ENCODE peak calls at places on chromosomes 5 and 9, in nine cellular contexts. Q is cardiac muscle cell, O is psoas muscle, M is GM23338, S is fibroblast of lung, Y is heart left ventricle, F is astrocyte, V is left ventricle myocardium inferior, X is uterus. K is an unnamed sample.

GRCh38 chr9:70805953-70806352 is 315.5 kb downstream of the TRPM3 start:
- DNase-seq in F (no peak), V (no peak), Q (no peak), M (no peak), X (peak; percentile 33), S (no peak), Y (no peak), O (no peak), K (no peak)

GRCh38 chr9:70043285-70043684 is 363 bp upstream of the MAMDC2 start:
- DNase-seq in X (no peak), O (no peak), Q (no peak), M (peak; percentile 90), S (peak; percentile 43), V (no peak), Y (no peak), F (no peak), K (no peak)

GRCh38 chr5:34690301-34690700 is 34.2 kb downstream of the RAI14 start:
- DNase-seq in Y (no peak), Q (no peak), F (no peak), M (no peak), S (no peak), O (no peak), X (no peak), V (no peak), K (no peak)

GRCh38 chr5:103587185-103587748 is 24.7 kb upstream of the NUDT12 start:
- DNase-seq in O (no peak), S (peak; percentile 39), M (peak; percentile 47), F (peak; percentile 36), Q (peak; percentile 55), X (no peak), Y (no peak), V (no peak), K (no peak)

GRCh38 chr5:151141535-151141934 is 16.0 kb downstream of the ANXA6 start:
- DNase-seq in F (no peak), S (peak; percentile 47), X (peak; percentile 64), M (peak; percentile 76), V (peak; percentile 36), Y (no peak), O (peak; percentile 80), Q (no peak), K (no peak)

GRCh38 chr9:81092057-81092456 is 597.3 kb downstream of the TLE1 start:
- DNase-seq in F (no peak), Q (no peak), Y (no peak), S (no peak), M (no peak), O (no peak), X (no peak), V (no peak), K (no peak)

GRCh38 chr9:83191154-83191553 is 128.2 kb upstream of the RASEF start:
- DNase-seq in V (no peak), F (no peak), X (no peak), Q (no peak), S (no peak), Y (no peak), M (no peak), O (no peak), K (no peak)

GRCh38 chr5:117060099-117060498 is 485.5 kb upstream of the SEMA6A start:
- DNase-seq in S (no peak), F (no peak), O (no peak), V (no peak), Y (no peak), Q (no peak), X (no peak), M (no peak), K (no peak)

GRCh38 chr5:159819671-159820411 is 96.4 kb upstream of the ADRA1B start:
- DNase-seq in Q (peak; percentile 62), S (no peak), Y (peak; percentile 74), X (peak; percentile 67), M (no peak), F (no peak), V (peak; percentile 72), O (peak; percentile 83), K (peak; percentile 9)

GRCh38 chr5:75532190-75532589 is 20.5 kb downstream of the POLK start:
- DNase-seq in S (no peak), O (no peak), M (no peak), V (no peak), Y (no peak), X (no peak), F (no peak), Q (no peak), K (no peak)

GRCh38 chr5:172858511-172858989 is 24.5 kb downstream of the ERGIC1 start:
- DNase-seq in Q (no peak), V (no peak), S (no peak), X (peak; percentile 18), M (no peak), O (no peak), Y (peak; percentile 22), F (no peak), K (no peak)

GRCh38 chr5:141338538-141339306 is at the start of gene PCDHGA2:
- DNase-seq in X (no peak), S (peak; percentile 48), Y (no peak), O (no peak), F (peak; percentile 28), M (peak; percentile 81), V (no peak), Q (peak; percentile 66), K (no peak)

GRCh38 chr5:41406424-41406823 is 104.0 kb downstream of the PLCXD3 start:
- DNase-seq in S (no peak), Q (no peak), O (no peak), F (no peak), Y (no peak), V (no peak), M (no peak), X (no peak), K (no peak)

GRCh38 chr5:134579284-134579771 is 53.3 kb downstream of the SAR1B start:
- DNase-seq in O (peak; percentile 50), Y (no peak), S (no peak), V (no peak), M (no peak), X (no peak), F (no peak), Q (no peak), K (no peak)

GRCh38 chr9:99075246-99075912 is 29.5 kb upstream of the TGFBR1 start:
- DNase-seq in V (no peak), Q (peak; percentile 41), S (peak; percentile 48), M (no peak), X (no peak), Y (no peak), F (no peak), O (no peak), K (no peak)

GRCh38 chr9:13719981-13720380 is 440.5 kb upstream of the MPDZ start:
- DNase-seq in O (no peak), M (no peak), Y (no peak), X (no peak), S (peak; percentile 96), Q (peak; percentile 85), V (no peak), F (peak; percentile 96), K (no peak)

GRCh38 chr5:14440598-14441401 is 140.8 kb upstream of the OTULINL start:
- DNase-seq in M (no peak), O (peak; percentile 80), V (peak; percentile 72), S (peak; percentile 96), X (peak; percentile 71), Q (peak; percentile 92), Y (no peak), F (peak; percentile 95), K (no peak)
- H3K4me3 ChIP-seq in M (no peak overlapping the region), O (peak overlapping the region; percentile 53), V (peak overlapping the region; percentile 65), S (peak overlapping the region; percentile 69), X (peak overlapping the region; percentile 20), Q (no peak overlapping the region), Y (peak overlapping the region; percentile 58), F (peak overlapping the region; percentile 80), K (peak overlapping the region; percentile 63)

DNA sequence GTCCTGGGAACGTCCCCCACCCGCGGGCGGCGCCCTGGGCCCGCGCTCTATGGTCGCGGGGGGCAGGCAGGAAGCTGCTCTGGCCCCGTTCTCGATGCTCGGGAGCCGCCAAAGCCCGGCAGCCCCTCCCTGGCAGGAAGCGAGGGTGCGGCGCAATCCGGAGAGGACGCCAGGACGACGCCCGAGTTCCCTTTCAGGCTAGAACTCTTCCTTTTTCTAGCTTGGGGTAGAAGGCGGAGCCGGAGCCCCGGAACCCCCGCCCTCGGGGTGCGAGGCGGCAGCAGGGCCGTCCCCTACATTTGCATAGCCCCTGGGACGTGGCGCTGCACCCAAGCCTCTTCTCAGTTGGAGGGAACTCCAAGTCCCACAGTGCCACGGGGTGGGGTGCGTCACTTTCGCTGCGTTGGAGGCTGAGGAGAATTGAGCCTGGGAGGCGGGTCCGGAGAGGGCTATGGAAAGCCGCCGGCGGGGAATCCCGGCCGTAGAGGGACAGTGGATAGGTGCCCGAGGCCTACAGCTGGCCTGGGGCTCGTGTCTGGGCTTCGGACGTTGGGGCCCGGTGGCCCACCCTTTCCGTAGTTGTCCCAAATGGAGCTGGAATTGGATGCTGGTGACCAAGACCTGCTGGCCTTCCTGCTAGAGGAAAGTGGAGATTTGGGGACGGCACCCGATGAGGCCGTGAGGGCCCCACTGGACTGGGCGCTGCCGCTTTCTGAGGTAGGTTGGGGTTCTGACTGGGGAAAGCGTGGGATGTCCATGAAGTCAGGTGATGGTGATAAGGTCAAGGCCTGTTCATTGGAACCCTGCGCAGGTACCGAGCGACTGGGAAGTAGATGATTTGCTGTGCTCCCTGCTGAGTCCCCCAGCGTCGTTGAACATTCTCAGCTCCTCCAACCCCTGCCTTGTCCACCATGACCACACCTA is at the start of the genes CREB3 and TLN1:
- DNase-seq in X (peak; percentile 99), Q (peak; percentile 100), O (peak; percentile 99), Y (peak; percentile 99), M (peak; percentile 98), V (peak; percentile 98), F (peak; percentile 98), S (peak; percentile 99), K (peak; percentile 97)
- H3K36me3 ChIP-seq in X (no peaks in the 10 kb centered on the region), Q (peaks cover 26% of the 10 kb centered on the region), O (peaks cover under 1% of the 10 kb centered on the region), Y (peaks cover 35% of the 10 kb centered on the region), M (peaks cover 22% of the 10 kb centered on the region), V (peaks cover 42% of the 10 kb centered on the region), F (peaks cover 27% of the 10 kb centered on the region), S (peaks cover 19% of the 10 kb centered on the region), K (peaks cover 24% of the 10 kb centered on the region)

DNA sequence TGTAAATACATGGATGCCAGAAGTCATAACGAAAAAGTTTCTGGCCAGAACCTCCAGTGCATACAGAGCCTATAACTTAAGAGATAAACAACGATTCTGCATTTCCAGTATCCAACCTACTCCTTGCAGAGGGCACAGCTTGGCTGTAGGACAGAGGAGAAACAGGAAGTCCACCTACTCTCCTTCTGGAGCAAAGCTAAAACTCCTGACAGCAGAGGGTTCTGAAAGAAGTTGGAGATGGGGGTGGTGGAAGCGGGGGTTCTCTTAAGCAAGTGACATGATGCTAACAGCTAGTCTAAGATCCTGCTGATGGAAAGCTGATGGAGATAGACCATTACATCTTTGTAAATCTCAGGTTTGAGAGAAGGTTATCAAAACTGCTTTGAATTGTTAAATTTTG is 35.5 kb upstream of the CTNNAL1 start:
- DNase-seq in S (no peak), M (no peak), Y (no peak), F (no peak), V (no peak), O (no peak), X (no peak), Q (no peak), K (no peak)
- TF ChIP-seq CTCF in S (no peak), M (no peak), Y (no peak), F (no peak), V (no peak), O (no peak), X (no peak), Q (no peak), K (no peak)

GRCh38 chr9:87725356-87725899 is 491 bp upstream of the CTSL start:
- DNase-seq in V (peak; percentile 40), X (peak; percentile 46), O (peak; percentile 70), F (peak; percentile 39), S (peak; percentile 39), Y (peak; percentile 62), Q (peak; percentile 59), M (peak; percentile 69), K (no peak)
- H3K4me3 ChIP-seq in V (peak overlapping the region; percentile 90), X (peak overlapping the region; percentile 91), O (peak overlapping the region; percentile 92), F (peak overlapping the region; percentile 77), S (peak overlapping the region; percentile 90), Y (peak overlapping the region; percentile 73), Q (peak overlapping the region; percentile 42), M (peak overlapping the region; percentile 69), K (peak overlapping the region; percentile 87)

GRCh38 chr5:149543361-149544198 is 7.7 kb downstream of the CSNK1A1 start:
- DNase-seq in S (no peak), V (no peak), Y (no peak), O (no peak), F (no peak), Q (peak; percentile 43), M (no peak), X (no peak), K (no peak)
- H3K36me3 ChIP-seq in S (peaks cover 2% of the 10 kb centered on the region), V (peaks cover 44% of the 10 kb centered on the region), Y (peaks cover 77% of the 10 kb centered on the region), O (no peaks in the 10 kb centered on the region), F (peaks cover 30% of the 10 kb centered on the region), Q (peaks cover 37% of the 10 kb centered on the region), M (peaks cover 13% of the 10 kb centered on the region), X (no peaks in the 10 kb centered on the region), K (peaks cover 9% of the 10 kb centered on the region)